ENCODE peak calls at places on chromosome 15, in four cellular contexts. Z is HCT116, L is A549, E is GM12878. K is an unnamed sample.

GRCh38 chr15:58475573-58476524 is 44.1 kb downstream of the LIPC start:
- DNase-seq in L (no peak), Z (no peak), E (no peak), K (peak)

GRCh38 chr15:32718822-32719716 is 1.3 kb downstream of the GREM1 start:
- DNase-seq in E (no peak), Z (no peak), L (peak), K (no peak)

GRCh38 chr15:45399381-45400212 is 21.3 kb upstream of the GATM start:
- DNase-seq in E (no peak), L (peak), Z (peak), K (peak)

GRCh38 chr15:53251523-53251922 is 461.4 kb upstream of the ONECUT1 start:
- DNase-seq in Z (no peak), L (no peak), E (no peak), K (no peak)

GRCh38 chr15:35932541-35932940 is 386.6 kb upstream of the DPH6 start:
- DNase-seq in E (no peak), L (no peak), Z (no peak), K (peak)

GRCh38 chr15:74950078-74951000 is 6.2 kb downstream of the RPP25 start:
- DNase-seq in Z (peak), L (peak), E (peak), K (peak)

GRCh38 chr15:49990835-49991540 is 128.0 kb downstream of the ATP8B4 start:
- DNase-seq in Z (no peak), E (no peak), L (no peak), K (peak)

GRCh38 chr15:25342629-25343028 is 96.2 kb downstream of the UBE3A start:
- DNase-seq in Z (no peak), L (no peak), E (no peak), K (no peak)

GRCh38 chr15:78906310-78906608 is 33.6 kb downstream of the MORF4L1 start:
- DNase-seq in E (no peak), L (no peak), Z (no peak), K (peak)

GRCh38 chr15:30872341-30872748 is 31.4 kb upstream of the FAN1 start:
- DNase-seq in Z (no peak), L (no peak), E (no peak), K (peak)

GRCh38 chr15:42891569-42891968 is 29.0 kb downstream of the TTBK2 start:
- DNase-seq in Z (no peak), L (no peak), E (no peak), K (peak)

GRCh38 chr15:40282144-40282869 is 557 bp downstream of the ANKRD63 start:
- DNase-seq in Z (no peak), L (peak), E (no peak), K (no peak)

GRCh38 chr15:77659350-77660321 is 26.9 kb upstream of the LINGO1 start:
- DNase-seq in L (peak), E (no peak), Z (peak), K (peak)

GRCh38 chr15:94610069-94610863 is 378.9 kb downstream of the MCTP2 start:
- DNase-seq in E (peak), L (no peak), Z (no peak), K (no peak)

GRCh38 chr15:70584838-70585706 is 178.3 kb downstream of the UACA start:
- DNase-seq in E (no peak), L (peak), Z (peak), K (peak)
- TF ChIP-seq RAD21 in E (no peak), L (peak), Z (peak), K (peak)

GRCh38 chr15:69592954-69593353 is 140.3 kb downstream of the RPLP1 start:
- DNase-seq in Z (no peak), E (no peak), L (no peak), K (no peak)

GRCh38 chr15:69591905-69592508 is 139.4 kb downstream of the RPLP1 start:
- DNase-seq in L (peak), Z (no peak), E (no peak), K (no peak)

GRCh38 chr15:69595009-69595825 is 142.6 kb downstream of the RPLP1 start:
- DNase-seq in L (no peak), E (no peak), Z (no peak), K (no peak)

GRCh38 chr15:69593488-69593887 is 140.9 kb downstream of the RPLP1 start:
- DNase-seq in Z (no peak), L (no peak), E (no peak), K (no peak)

GRCh38 chr15:69593981-69594966 is 141.7 kb downstream of the RPLP1 start:
- DNase-seq in Z (no peak), L (peak), E (no peak), K (peak)
- TF ChIP-seq RAD21 in Z (no peak), L (no peak), E (no peak), K (no peak)

DNA sequence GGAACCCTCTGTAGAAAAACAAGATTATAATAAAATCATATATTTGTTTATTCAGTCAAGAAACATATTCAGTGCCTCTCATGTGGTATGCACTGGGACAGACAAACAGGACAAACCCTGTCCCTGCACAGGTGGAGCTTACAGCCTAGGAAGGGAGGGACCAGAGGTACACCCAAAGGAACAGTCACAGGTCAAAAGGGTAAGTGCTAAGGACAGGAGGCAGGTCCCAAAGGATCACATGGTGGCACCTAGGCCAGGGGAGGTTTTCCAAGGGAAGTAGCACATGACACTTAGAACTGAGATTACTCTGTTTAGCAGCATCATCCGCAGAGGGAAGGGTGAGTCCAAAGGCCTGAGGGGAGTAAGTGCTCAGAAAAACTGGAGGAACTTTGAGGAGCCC is 254.4 kb upstream of the ARRDC4 start:
- DNase-seq in E (no peak), Z (no peak), L (no peak), K (no peak)
- TF ChIP-seq RAD21 in E (no peak), Z (no peak), L (no peak), K (no peak)

GRCh38 chr15:96252148-96252547 is 78.4 kb upstream of the NR2F2 start:
- DNase-seq in E (no peak), L (no peak), Z (peak), K (no peak)
- TF ChIP-seq RAD21 in E (no peak), L (no peak), Z (peak), K (no peak)

DNA sequence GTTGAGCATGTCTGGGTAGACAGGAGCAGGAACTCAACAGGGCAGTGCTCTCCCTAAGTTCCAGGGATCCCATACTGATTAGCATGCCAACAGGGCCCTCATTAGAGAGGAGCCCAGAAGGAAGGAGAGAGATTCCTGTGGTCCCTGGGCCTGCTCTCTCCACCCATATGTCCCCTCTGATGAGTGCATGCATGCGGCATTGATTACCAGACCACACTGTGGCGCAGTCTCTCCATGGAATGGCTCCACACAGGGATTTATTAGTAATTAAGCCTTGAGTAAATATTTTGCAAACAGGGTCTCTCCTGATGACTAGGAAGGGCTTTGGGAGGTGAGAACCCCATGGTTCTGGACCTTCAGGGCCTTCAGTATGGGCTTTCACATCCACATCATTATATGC is 60.0 kb upstream of the ST8SIA2 start:
- DNase-seq in E (no peak), L (no peak), Z (no peak), K (no peak)
- TF ChIP-seq RAD21 in E (no peak), L (no peak), Z (peak), K (no peak)

DNA sequence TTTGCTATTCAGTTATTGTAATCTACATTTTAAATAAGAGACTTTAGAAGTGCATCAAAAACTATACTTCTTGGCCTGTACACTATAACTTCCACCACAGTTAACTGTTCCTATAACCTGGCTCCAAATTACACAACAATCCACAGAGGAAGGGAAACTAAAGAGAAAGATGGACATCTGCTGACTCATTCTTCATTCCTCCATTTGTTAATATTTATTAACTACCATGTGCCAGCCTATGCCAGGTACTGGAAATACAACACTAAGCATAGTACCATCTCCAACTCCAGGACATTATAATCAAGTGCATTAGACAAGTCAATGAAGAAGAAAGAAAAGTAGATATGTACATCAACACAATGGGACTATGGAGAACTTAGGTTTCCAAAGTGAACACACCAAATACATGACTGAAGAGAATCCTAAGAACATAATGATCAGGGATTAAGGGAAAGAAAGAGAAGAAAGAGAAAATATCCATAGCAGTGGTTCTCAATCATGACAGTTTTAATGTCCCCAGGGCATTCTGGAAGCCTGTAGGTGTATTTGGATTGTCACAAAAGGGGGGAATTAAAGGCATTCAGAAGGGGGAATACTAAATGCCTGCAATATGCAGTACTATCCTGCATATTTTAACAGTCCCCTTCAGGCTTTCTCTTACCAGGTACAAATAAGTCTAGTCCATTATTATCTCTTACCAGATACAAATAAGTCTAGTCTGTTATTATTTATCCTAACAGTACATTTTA is 8.9 kb downstream of the ICE2 start:
- DNase-seq in E (no peak), Z (no peak), L (peak), K (peak)
- TF ChIP-seq RAD21 in E (no peak), Z (no peak), L (no peak), K (no peak)

DNA sequence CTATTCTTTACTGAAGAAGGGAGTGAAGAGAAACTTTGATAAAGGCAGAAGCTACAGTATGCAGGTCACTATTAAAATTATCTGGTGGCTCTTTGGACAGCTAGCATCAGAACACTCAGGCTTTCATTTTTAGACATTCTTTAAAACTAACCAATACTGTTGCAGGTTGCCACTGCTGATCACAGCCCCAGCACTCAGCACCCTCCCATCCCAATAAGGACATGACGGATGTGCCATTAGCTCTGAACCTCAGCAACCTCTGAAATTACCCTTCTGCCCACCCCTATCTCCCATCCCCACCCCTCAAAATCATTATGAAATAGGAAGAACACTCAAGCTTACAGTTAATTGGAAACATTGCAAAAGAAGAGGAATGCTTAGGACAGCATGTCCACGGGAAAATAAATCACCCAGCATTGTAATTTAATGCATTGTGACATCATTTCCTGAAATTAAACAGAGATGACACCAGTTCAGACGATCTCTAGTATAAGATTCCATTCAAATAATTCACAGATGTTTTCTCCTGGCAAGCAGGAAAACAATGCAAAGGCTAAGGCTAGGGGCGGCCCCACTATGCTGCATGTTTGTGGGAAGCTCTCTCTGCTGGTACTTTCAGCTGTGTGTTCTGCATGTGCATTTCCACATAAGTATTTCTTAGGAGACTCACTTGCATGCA is 71.6 kb downstream of the MEIS2 start:
- DNase-seq in E (no peak), L (no peak), Z (no peak), K (peak)
- TF ChIP-seq RAD21 in E (no peak), L (no peak), Z (no peak), K (no peak)

GRCh38 chr15:90184119-90184785 is 16.9 kb upstream of the SEMA4B start:
- DNase-seq in L (peak), Z (peak), E (peak), K (no peak)
- TF ChIP-seq RAD21 in L (no peak), Z (no peak), E (no peak), K (no peak)

DNA sequence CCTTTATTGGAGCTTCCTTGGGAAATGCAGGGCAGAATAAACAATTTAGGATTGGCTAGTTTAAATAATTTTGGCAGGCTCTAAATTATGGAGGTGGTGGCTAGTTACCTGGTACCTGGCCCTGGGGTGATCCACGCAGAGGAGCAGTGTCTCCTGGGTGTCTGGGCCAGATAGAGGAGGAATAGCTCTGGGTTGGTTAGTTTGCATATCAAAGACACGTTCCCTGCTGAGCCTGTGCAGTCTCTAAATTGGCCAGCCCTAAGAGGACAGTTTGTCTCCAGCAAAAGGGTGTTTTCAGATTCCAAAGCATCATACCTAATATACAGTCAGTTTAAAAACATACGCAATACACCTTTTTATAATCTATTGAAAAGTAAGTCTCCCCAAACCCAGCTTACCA is 333.3 kb upstream of the TPM1 start:
- DNase-seq in L (no peak), Z (no peak), E (no peak), K (no peak)
- TF ChIP-seq RAD21 in L (no peak), Z (no peak), E (no peak), K (no peak)

K was measured in IMR-90.